ENCODE peak calls at places on chromosomes 4 and X, in six cellular contexts. G is GM23248; J is psoas muscle; S is IMR-90; O is CD4-positive, alpha-beta T cell; B is cardiac muscle cell. L is an unnamed sample.

GRCh38 chr4:26838055-26838842 is 22.4 kb upstream of the STIM2 start:
- DNase-seq in G (no peak), J (no peak), S (no peak), O (no peak), B (no peak), L (no peak)

GRCh38 chrX:109782994-109783711 is 50.1 kb upstream of the ACSL4 start:
- DNase-seq in G (peak), J (no peak), S (peak), O (no peak), B (no peak), L (no peak)

GRCh38 chr4:32858971-32859370 is 2138.8 kb downstream of the PCDH7 start:
- DNase-seq in G (peak), J (no peak), S (peak), O (no peak), B (no peak), L (no peak)

GRCh38 chrX:86133761-86134160 is 14.5 kb upstream of the DACH2 start:
- DNase-seq in G (peak), J (no peak), S (peak), O (no peak), B (peak), L (no peak)

GRCh38 chr4:144204431-144204830 is 63.9 kb upstream of the GYPA start:
- DNase-seq in G (no peak), J (no peak), S (no peak), O (no peak), B (no peak), L (no peak)

GRCh38 chr4:20251796-20252655 is at the start of gene SLIT2:
- DNase-seq in G (peak), J (peak), S (peak), O (no peak), B (peak), L (peak)

GRCh38 chr4:23805381-23805780 is 84.5 kb downstream of the PPARGC1A start:
- DNase-seq in G (no peak), J (no peak), S (peak), O (no peak), B (no peak), L (no peak)

GRCh38 chr4:113756005-113756410 is 5.5 kb downstream of the CAMK2D start:
- DNase-seq in G (peak), J (no peak), S (peak), O (no peak), B (no peak), L (no peak)

GRCh38 chrX:43750248-43750676 is 94.2 kb downstream of the MAOA start:
- DNase-seq in G (peak), J (peak), S (peak), O (peak), B (peak), L (no peak)

GRCh38 chr4:186021461-186022167 is 47.3 kb upstream of the TLR3 start:
- DNase-seq in G (peak), J (no peak), S (peak), O (no peak), B (peak), L (peak)

GRCh38 chr4:156673483-156673882 is 298.1 kb downstream of the PDGFC start:
- DNase-seq in G (peak), J (no peak), S (peak), O (no peak), B (no peak), L (no peak)

GRCh38 chrX:108558217-108558616 is 118.6 kb downstream of the COL4A5 start:
- DNase-seq in G (no peak), J (no peak), S (no peak), O (no peak), B (no peak), L (no peak)

GRCh38 chrX:39899876-39900787 is 197.6 kb downstream of the BCOR start:
- DNase-seq in G (no peak), J (no peak), S (no peak), O (no peak), B (no peak), L (no peak)

GRCh38 chr4:8585721-8586161 is 5.5 kb downstream of the GPR78 start:
- DNase-seq in G (no peak), J (peak), S (no peak), O (no peak), B (no peak), L (no peak)

GRCh38 chr4:150402968-150403367 is 179.0 kb upstream of the MAB21L2 start:
- DNase-seq in G (no peak), J (no peak), S (peak), O (no peak), B (peak), L (no peak)

GRCh38 chrX:51296138-51296537 is 36.5 kb upstream of the NUDT10 start:
- DNase-seq in G (no peak), J (no peak), S (no peak), O (no peak), B (no peak), L (no peak)

GRCh38 chr4:72846280-72847111 is 223.0 kb downstream of the COX18 start:
- DNase-seq in G (peak), J (no peak), S (no peak), O (no peak), B (peak), L (no peak)

GRCh38 chr4:10806993-10807645 is 122.6 kb upstream of the CLNK start:
- DNase-seq in G (no peak), J (no peak), S (no peak), O (no peak), B (no peak), L (no peak)

GRCh38 chr4:145805490-145805889 is 125.5 kb downstream of the C4orf51 start:
- DNase-seq in G (no peak), J (no peak), S (peak), O (no peak), B (peak), L (no peak)

GRCh38 chrX:46710425-46710824 is 48.5 kb downstream of the SLC9A7 start:
- DNase-seq in G (peak), J (no peak), S (peak), O (no peak), B (no peak), L (no peak)

GRCh38 chr4:153161599-153161971 is 42.7 kb upstream of the TRIM2 start:
- DNase-seq in G (peak), J (no peak), S (peak), O (no peak), B (no peak), L (no peak)

GRCh38 chr4:151807220-151807619 is 46.4 kb upstream of the GATB start:
- DNase-seq in G (peak), J (no peak), S (no peak), O (no peak), B (peak), L (no peak)

GRCh38 chr4:104938624-104939023 is 208.1 kb upstream of the TET2 start:
- DNase-seq in G (no peak), J (no peak), S (no peak), O (no peak), B (no peak), L (no peak)

GRCh38 chrX:24879679-24880078 is 136.1 kb downstream of the ARX start:
- DNase-seq in G (no peak), J (no peak), S (no peak), O (no peak), B (no peak), L (no peak)

GRCh38 chr4:130238121-130238520 is 1142.2 kb downstream of the C4orf33 start:
- DNase-seq in G (no peak), J (no peak), S (no peak), O (no peak), B (no peak), L (no peak)

GRCh38 chr4:147480891-147481576 is at the start of gene EDNRA:
- DNase-seq in G (peak), J (peak), S (peak), O (no peak), B (peak), L (no peak)

GRCh38 chrX:133674726-133675470 is 259.6 kb upstream of the GPC4 start:
- DNase-seq in G (no peak), J (no peak), S (no peak), O (no peak), B (peak), L (no peak)

GRCh38 chr4:149371021-149371420 is 444.6 kb downstream of the IQCM start:
- DNase-seq in G (peak), J (no peak), S (peak), O (no peak), B (peak), L (no peak)

GRCh38 chrX:154991039-154991438 is 31.5 kb downstream of the F8 start:
- DNase-seq in G (no peak), J (no peak), S (no peak), O (no peak), B (no peak), L (no peak)

GRCh38 chr4:78645853-78646757 is 94.5 kb downstream of the ANXA3 start:
- DNase-seq in G (peak), J (peak), S (peak), O (no peak), B (no peak), L (peak)

GRCh38 chr4:38223801-38224236 is 263.6 kb downstream of the PTTG2 start:
- DNase-seq in G (no peak), J (no peak), S (no peak), O (no peak), B (no peak), L (peak)

DNA sequence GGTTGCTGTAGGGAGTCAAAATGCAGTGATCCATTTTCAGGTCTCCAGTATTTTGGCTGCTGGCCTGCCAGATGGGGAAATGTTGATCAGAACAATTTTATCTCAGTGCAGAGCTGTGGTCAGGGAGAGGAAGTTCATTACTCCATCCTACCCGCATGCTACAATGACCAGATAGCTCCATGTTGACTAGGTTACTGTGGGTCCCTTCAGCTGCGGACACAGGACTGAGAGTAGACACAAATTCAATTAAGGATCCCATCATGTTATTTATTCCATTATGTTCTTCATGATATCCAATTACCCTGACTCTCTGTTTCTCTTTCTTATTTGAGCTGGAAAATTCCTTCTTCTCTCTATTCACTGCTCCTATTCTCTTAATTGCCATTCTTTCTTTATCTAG is 16.3 kb downstream of the SYNPO2 start:
- DNase-seq in G (no peak), J (no peak), S (peak), O (no peak), B (no peak), L (no peak)
- H3K27ac ChIP-seq in G (no peak), J (peak), S (no peak), O (no peak), B (peak), L (peak)

DNA sequence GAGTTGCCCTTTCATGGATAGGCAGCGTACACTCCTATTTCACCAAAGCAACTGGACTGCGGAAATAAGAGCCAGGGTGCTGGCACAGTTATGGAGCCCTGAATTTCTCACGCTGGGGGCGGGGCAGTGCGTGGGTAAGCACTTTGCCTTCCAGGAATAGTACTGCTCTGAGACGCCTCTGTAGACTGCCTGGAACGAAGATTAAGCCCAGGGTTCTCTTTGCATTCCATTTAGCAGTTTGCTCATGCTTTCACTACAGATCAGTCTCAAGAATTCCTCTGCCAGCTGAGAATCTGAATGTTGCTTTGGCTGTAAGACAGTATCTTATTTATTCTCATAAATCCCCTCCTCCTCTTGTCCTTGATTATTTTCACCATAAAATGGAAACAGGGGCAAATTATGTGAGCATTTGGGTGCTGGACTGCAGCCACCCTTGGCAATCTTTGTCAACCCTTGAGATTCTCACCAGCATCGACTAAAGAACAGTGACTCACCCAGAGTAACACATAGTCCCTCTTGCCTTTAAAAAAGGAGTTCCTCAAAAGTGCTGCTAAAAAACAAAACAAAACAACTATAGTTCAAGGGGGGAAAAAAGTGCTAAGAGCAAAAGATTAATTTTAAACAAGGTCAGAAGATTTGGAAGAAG is 88.9 kb upstream of the CITED1 start:
- DNase-seq in G (peak), J (peak), S (peak), O (no peak), B (peak), L (no peak)
- H3K27ac ChIP-seq in G (peak), J (no peak), S (no peak), O (no peak), B (peak), L (no peak)

GRCh38 chr4:2040391-2041233 is 18.5 kb upstream of the NAT8L start:
- DNase-seq in G (no peak), J (no peak), S (no peak), O (no peak), B (peak), L (no peak)

GRCh38 chr4:2041234-2042130 is 17.6 kb upstream of the NAT8L start:
- DNase-seq in G (peak), J (peak), S (peak), O (peak), B (peak), L (peak)

GRCh38 chr4:2036866-2037265 is 22.3 kb upstream of the NAT8L start:
- DNase-seq in G (no peak), J (no peak), S (no peak), O (no peak), B (no peak), L (no peak)

DNA sequence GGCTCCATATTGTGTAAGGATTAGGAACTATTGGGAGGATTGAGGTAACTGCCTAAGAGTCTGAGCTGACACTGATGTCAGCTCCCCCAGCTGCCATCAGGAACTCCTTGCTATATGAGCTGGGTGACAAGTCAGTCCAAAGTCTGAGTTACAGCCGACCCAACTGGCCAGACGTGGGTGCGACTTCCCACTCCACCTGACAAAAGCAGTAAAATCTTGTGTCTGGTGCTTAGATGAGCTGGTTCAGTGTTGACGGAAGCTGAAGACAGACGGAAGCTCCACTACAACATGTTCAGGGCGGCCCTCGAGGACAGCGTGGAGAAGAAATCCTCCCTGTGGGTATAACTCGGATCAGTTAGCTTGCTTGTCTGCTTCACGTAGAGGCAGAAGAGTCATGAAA is 22.8 kb upstream of the NAT8L start:
- DNase-seq in G (no peak), J (no peak), S (no peak), O (no peak), B (no peak), L (no peak)
- H3K27ac ChIP-seq in G (no peak), J (no peak), S (no peak), O (no peak), B (no peak), L (no peak)

DNA sequence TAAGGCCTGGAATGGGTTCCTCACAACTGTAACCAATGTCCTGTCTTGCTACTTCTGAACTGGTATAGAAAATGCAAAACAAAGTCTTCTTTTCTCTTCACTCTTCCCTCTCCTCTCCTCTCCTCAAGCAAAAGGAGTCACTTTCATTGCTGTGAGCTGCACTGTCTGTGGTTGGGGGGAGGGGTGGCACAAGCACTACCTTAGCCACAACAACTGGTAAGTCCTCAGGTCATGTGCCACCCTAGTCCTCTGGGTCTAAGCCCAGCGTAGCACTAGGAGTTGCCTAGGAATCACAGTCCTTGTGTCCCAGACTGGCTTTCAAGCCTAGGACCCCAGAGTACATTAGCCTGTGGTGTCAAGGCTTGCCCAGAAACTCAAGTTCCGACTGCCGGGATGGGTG is 859.3 kb upstream of the AMOT start:
- DNase-seq in G (no peak), J (no peak), S (no peak), O (no peak), B (no peak), L (no peak)
- H3K27ac ChIP-seq in G (no peak), J (no peak), S (no peak), O (no peak), B (no peak), L (no peak)

DNA sequence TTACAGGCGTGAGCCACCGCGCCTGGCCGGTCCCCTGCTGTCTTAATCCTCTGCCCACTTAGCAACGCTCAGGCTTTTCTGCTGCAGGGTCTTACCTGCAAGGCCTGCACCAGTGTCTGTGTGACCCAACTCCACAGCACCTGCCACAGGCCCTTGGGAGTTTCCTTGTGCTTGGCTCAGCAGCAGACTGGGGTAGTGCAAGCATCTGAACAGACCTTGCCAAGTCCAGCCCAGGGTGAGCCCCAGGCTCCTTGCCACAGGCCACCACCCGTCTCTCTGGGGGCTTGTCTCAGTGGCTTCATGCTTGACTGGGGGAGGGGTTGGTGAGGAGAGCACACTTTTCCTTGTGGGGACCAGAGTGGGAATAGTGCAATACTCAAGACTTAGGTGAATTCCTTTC is 87.0 kb downstream of the FAM193A start:
- DNase-seq in G (no peak), J (no peak), S (no peak), O (no peak), B (no peak), L (no peak)
- H3K27ac ChIP-seq in G (no peak), J (no peak), S (no peak), O (no peak), B (no peak), L (no peak)

DNA sequence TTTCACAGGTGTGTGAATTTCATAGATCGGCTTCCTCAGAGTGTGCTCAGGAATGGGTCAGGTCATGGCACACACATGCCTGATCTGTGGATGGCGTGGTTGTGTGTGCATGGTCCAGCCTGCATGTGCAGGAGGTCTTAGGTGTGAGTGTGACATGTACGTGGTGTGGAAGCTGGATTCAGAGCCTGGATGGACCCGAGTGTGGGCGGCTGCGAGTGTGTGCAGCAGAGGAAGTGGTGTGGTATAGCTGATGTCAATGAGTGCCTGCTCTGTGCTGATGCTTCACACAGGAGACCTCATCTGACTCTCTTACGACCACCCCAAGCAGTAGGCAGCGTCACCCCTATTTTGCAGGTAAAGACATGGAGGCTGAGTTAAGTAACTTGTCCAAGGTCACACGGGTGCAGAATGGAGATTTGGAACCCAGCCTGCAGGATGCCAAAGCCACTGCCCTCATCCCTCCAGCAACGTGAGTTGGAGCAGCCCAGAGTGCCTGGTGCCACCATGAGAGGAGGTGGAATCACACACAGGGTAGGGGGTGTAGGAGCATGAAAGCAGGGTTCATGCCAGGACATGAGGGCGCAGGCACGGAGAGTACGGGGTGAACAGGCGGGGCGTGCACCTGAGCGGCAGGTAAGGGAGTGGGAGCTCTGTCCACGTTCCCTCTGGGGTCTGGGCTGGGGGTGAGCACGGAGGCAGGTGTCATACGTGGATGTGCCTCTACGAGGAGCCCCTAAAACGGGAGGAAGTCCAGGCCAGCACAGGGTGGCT is 24.2 kb upstream of the C4orf50 start:
- DNase-seq in G (no peak), J (no peak), S (no peak), O (no peak), B (no peak), L (no peak)
- H3K27ac ChIP-seq in G (no peak), J (no peak), S (no peak), O (no peak), B (no peak), L (no peak)

GRCh38 chr4:40916880-40917279 is 167.1 kb downstream of the NSUN7 start:
- DNase-seq in G (peak), J (peak), S (no peak), O (no peak), B (peak), L (no peak)
- H3K27ac ChIP-seq in G (peak), J (peak), S (no peak), O (no peak), B (no peak), L (no peak)

GRCh38 chrX:93673056-93673868 is at the start of gene NAP1L3:
- DNase-seq in G (peak), J (no peak), S (peak), O (peak), B (peak), L (peak)
- H3K27ac ChIP-seq in G (peak), J (no peak), S (no peak), O (peak), B (peak), L (peak)